ENCODE peak calls at places on chromosome 9, in four cellular contexts. F is HCT116, J is AG04450, D is body of pancreas. L is an unnamed sample.

GRCh38 chr9:81083821-81084512 is 605.4 kb downstream of the TLE1 start:
- DNase-seq in D (no peak), J (no peak), F (no peak), L (no peak)

GRCh38 chr9:90517103-90517502 is 125.5 kb downstream of the DIRAS2 start:
- DNase-seq in J (no peak), F (no peak), D (no peak), L (no peak)

GRCh38 chr9:128113526-128114325 is 13.8 kb downstream of the PTGES2 start:
- DNase-seq in D (peak; percentile 2), J (no peak), F (no peak), L (no peak)

GRCh38 chr9:124032247-124032646 is 20.7 kb downstream of the LHX2 start:
- DNase-seq in J (no peak), D (no peak), F (no peak), L (no peak)

GRCh38 chr9:13485068-13485596 is 205.6 kb upstream of the MPDZ start:
- DNase-seq in J (no peak), D (peak; percentile 25), F (no peak), L (no peak)

GRCh38 chr9:76613980-76614379 is 150.3 kb upstream of the PCA3 start:
- DNase-seq in D (no peak), J (no peak), F (no peak), L (no peak)

GRCh38 chr9:70868661-70869652 is 252.5 kb downstream of the TRPM3 start:
- DNase-seq in F (no peak), D (peak; percentile 12), J (no peak), L (no peak)

GRCh38 chr9:112783551-112783954 is 33.0 kb downstream of the SNX30 start:
- DNase-seq in J (no peak), D (peak; percentile 38), F (no peak), L (no peak)

GRCh38 chr9:131965101-131965500 is 114.6 kb downstream of the MED27 start:
- DNase-seq in J (no peak), D (no peak), F (no peak), L (no peak)

GRCh38 chr9:134922932-134923240 is 5.2 kb upstream of the FCN1 start:
- DNase-seq in D (no peak), F (no peak), J (no peak), L (no peak)

GRCh38 chr9:81588148-81588874 is 101.0 kb downstream of the TLE1 start:
- DNase-seq in D (peak; percentile 92), F (no peak), J (peak; percentile 21), L (no peak)

GRCh38 chr9:14087576-14087975 is 226.4 kb downstream of the NFIB start:
- DNase-seq in J (no peak), F (no peak), D (no peak), L (no peak)

GRCh38 chr9:76531231-76531775 is 72.3 kb downstream of the GCNT1 start:
- DNase-seq in F (no peak), D (no peak), J (no peak), L (no peak)

GRCh38 chr9:115739096-115739875 is 414.3 kb upstream of the PAPPA start:
- DNase-seq in F (no peak), D (no peak), J (no peak), L (no peak)

GRCh38 chr9:69955536-69956355 is 87.9 kb upstream of the MAMDC2 start:
- DNase-seq in J (no peak), D (no peak), F (no peak), L (no peak)

GRCh38 chr9:117300686-117301085 is 114.2 kb downstream of the ASTN2 start:
- DNase-seq in F (no peak), D (no peak), J (no peak), L (no peak)

GRCh38 chr9:1875921-1876448 is 139.2 kb upstream of the SMARCA2 start:
- DNase-seq in J (no peak), D (no peak), F (no peak), L (peak; percentile 54)

GRCh38 chr9:76365028-76365427 is 29.2 kb downstream of the RFK start:
- DNase-seq in D (no peak), F (no peak), J (no peak), L (no peak)

GRCh38 chr9:114054191-114054690 is 23.9 kb downstream of the AMBP start:
- DNase-seq in J (no peak), F (no peak), D (no peak), L (no peak)

DNA sequence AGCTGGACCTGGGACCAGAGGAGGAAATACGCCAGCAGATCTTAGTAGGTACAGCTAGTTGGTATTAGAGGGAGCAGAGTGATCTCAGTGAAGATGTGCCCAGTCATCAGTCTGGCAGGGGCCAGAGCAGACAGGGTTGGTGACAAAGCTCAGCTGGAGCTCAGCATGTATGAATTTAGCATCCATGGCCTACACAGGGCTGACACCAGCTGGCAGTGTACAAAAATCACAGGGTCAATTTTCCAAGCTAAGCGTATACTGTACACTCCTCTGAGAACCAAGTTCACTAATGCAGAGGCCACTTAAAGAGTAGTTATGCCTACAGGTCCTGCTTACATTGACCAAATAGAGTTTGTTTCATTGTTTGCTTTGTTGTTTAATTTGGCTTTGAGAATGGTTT is 146.6 kb downstream of the SLC24A2 start:
- DNase-seq in F (no peak), J (no peak), D (no peak), L (no peak)
- TF ChIP-seq CTCF in F (no peak), J (no peak), D (no peak), L (peak; percentile 12)

DNA sequence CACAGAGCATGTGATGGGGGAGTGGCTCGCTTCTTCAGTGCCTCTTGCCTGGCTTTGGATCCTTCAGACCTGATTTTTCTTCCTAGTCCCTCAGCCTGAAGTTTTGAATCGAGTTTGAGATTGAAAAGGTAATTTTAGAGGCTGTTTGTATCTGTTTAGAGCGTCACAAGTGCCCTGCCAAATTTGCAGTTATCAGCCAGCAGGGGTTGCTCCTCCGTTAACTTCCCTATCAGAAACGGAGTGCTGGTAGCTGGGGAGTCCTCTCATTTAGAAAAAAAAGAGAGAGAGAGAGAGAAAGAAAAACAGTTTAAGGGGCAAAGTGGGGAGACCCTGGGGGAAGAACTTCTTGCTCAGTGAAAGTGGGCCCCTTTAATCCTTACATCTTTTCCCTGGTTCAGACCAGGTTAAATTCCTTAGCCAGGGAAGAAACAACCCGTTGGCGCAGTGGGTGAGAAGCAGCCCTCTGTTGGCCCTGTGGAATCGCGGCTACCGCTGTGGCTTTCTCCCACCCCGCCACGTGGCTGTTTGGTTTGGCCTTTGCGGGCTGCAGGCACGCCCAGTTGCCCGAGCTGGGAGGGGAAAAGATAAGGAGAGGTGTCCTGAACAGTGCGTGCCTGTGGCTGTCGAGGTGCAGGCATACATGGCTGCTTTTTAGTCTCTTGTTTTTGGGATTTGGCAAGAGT is 576.7 kb upstream of the ACO1 start:
- DNase-seq in D (no peak), J (no peak), F (peak; percentile 51), L (no peak)
- TF ChIP-seq CTCF in D (no peak), J (no peak), F (peak; percentile 49), L (peak; percentile 11)

GRCh38 chr9:6829027-6829426 is 71.3 kb downstream of the KDM4C start:
- DNase-seq in D (no peak), J (no peak), F (peak; percentile 4), L (no peak)
- TF ChIP-seq CTCF in D (no peak), J (peak; percentile 32), F (peak; percentile 15), L (no peak)

GRCh38 chr9:101432171-101432570 is 3.4 kb downstream of the ALDOB start:
- DNase-seq in J (no peak), D (no peak), F (no peak), L (no peak)

GRCh38 chr9:101434990-101435389 is 584 bp downstream of the ALDOB start:
- DNase-seq in J (no peak), F (no peak), D (no peak), L (no peak)

GRCh38 chr9:101435601-101436079 is at the start of gene ALDOB:
- DNase-seq in F (no peak), J (no peak), D (no peak), L (no peak)

GRCh38 chr9:101429736-101430135 is 5.8 kb downstream of the ALDOB start:
- DNase-seq in F (no peak), D (no peak), J (no peak), L (no peak)

GRCh38 chr9:101433229-101433628 is 2.3 kb downstream of the ALDOB start:
- DNase-seq in J (no peak), F (no peak), D (no peak), L (no peak)
- TF ChIP-seq CTCF in J (no peak), F (no peak), D (no peak), L (no peak)